ENCODE peak calls at places on chromosome 7, in five cellular contexts. A is A549, T is GM12878, B is H1, D is K562. R is an unnamed sample.

GRCh38 chr7:118152149-118152548 is 31.8 kb upstream of the LSM8 start:
- DNase-seq in D (no peak), B (peak), A (no peak), T (no peak), R (no peak)

GRCh38 chr7:55104707-55105433 is 86.1 kb downstream of the EGFR start:
- DNase-seq in A (no peak), T (no peak), D (no peak), B (no peak), R (no peak)

GRCh38 chr7:128053023-128053422 is 21.8 kb upstream of the LRRC4 start:
- DNase-seq in T (no peak), D (no peak), A (no peak), B (no peak), R (no peak)

GRCh38 chr7:134394046-134394445 is 64.9 kb downstream of the AKR1B1 start:
- DNase-seq in B (no peak), T (no peak), D (no peak), A (no peak), R (no peak)

GRCh38 chr7:138186951-138187351 is 110.7 kb downstream of the AKR1D1 start:
- DNase-seq in T (no peak), D (no peak), A (no peak), B (no peak), R (no peak)

GRCh38 chr7:55476071-55476803 is 96.1 kb downstream of the VOPP1 start:
- DNase-seq in T (no peak), A (no peak), B (no peak), D (no peak), R (no peak)

GRCh38 chr7:126574276-126574675 is 678.5 kb downstream of the GRM8 start:
- DNase-seq in D (no peak), B (no peak), T (no peak), A (peak), R (no peak)

GRCh38 chr7:118844748-118845147 is 620.2 kb downstream of the ANKRD7 start:
- DNase-seq in D (no peak), B (no peak), T (no peak), A (no peak), R (peak)

DNA sequence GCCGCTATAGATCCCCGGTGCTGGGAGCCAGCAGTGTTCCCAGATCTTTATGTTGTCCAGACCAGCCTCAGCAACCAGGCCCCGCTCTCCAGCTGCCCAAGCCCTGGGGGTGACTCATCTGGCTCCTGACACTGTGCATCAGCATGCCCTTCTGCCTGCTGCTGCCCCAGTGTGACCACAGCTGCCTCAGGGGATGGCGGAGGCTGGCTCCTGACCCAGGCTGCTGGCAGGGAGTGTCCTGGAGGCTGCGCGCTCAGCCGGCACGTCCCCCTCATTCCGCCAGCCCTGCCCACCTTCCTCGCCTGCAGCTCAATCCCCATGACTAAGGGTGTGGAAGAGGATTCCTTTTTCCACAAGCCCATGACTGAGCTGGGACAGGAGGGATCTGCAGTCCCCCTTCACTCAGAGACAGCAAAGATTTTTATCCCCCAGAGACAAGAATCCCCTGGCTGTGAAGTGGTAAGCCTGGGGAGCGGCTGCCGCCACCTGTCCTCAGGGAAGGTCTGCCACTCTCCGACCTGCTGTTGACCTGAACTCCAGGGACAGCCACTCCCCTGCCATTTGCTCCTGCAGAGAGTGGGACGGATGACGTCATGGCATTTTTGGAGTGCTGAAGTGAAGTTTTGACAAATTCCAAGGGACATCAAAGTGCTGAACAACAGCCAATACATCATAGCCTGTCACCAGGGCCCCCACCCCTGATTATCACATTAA is 182.8 kb upstream of the BMPER start:
- DNase-seq in D (no peak), B (no peak), A (peak), T (no peak), R (peak)
- TF ChIP-seq HDAC2 in D (no peak), B (no peak), A (no peak), T (no peak), R (no peak)

GRCh38 chr7:15780271-15780670 is 93.8 kb upstream of the MEOX2 start:
- DNase-seq in T (no peak), B (no peak), D (no peak), A (no peak), R (no peak)
- TF ChIP-seq HDAC2 in T (no peak), B (no peak), D (no peak), A (no peak), R (no peak)

GRCh38 chr7:46291064-46291463 is 370.0 kb upstream of the IGFBP3 start:
- DNase-seq in T (peak), B (no peak), D (no peak), A (no peak), R (no peak)
- TF ChIP-seq HDAC2 in T (no peak), B (no peak), D (no peak), A (no peak), R (no peak)

DNA sequence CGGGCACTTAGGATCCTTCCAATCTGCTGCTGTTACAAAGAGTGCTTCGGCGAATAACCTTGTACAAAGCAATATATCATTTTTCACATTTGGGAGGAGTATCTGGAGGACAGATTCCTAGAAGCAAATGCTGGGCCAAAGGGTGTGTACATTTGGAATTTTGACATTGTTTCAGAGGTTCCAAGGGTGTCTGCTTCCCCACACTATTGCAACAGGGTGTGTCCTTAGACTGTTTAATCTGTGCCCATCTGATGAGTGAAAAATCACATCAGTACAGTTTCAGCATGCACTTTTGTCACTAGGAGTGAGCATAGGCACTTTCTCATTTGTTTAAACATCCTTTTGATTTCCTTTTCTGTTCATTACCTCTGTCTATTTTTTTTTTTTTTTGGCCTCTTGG is 8.6 kb upstream of the ELFN1 start:
- DNase-seq in T (no peak), A (no peak), D (no peak), B (no peak), R (no peak)
- TF ChIP-seq HDAC2 in T (no peak), A (no peak), D (no peak), B (no peak), R (no peak)

DNA sequence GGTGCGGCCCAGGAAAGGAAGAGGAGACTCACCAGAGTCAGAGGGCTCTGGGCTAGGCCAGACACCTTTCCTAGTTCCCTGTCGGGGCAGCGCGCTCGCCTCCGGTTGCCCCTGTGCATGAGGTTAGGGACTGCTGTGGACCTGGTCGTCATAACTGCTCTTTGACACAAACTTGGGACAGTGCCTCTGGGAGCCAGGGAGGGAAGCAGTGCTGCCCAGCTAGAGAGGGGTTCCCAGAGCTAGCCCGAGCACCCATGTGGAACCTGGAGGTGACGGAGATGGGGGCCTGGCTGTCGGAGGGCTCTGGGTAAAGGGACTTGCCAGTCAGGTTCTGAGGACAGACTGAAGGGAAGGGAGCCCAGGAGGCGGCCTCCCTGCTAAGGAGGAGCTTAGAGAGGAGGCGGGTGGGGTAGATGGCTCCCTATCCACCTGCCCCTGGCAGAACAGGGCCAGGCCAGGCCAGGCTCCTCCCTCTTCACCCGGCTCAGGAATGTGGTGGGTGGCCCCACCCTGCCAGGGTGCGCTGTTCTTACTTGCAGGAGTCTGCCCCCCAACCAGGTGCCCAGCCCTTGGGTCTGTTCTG is 29.7 kb downstream of the AGAP3 start:
- DNase-seq in T (no peak), A (no peak), B (no peak), D (no peak), R (no peak)
- TF ChIP-seq HDAC2 in T (no peak), A (no peak), B (no peak), D (no peak), R (no peak)

DNA sequence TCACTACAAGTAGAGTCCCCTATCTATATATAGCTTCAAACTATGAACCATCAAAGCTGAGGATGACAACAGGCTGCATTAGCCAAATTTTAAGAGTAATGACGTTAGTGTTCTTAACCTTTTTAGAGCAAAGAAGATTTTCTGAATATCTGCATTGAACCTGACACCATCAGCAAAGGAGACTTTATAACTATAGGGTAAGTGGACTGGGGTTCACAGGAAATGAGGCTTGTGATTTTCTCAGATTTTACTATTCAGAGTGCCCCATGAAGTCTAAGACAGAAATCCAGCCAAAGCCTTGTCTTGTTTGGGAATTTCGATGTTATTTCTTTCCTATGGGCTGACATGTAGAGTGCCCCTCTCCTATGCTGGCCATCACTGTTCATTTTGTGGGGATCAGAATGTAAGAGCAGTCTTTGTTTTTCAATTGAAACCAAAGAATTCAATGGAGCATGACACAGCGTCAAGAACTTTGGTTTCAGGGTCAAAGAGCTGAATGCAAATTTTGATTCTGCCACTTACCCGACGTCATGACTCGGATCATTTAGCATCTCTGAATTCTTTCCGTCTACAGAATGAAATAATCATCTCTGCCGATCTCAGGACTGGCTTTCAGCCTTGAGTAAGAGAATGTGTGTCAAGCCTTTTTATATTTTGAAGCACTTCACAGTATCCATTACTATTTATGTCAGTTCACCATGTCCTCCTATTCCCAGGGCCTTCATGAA is 52.7 kb downstream of the DENND11 start:
- DNase-seq in D (no peak), B (no peak), T (peak), A (no peak), R (no peak)
- TF ChIP-seq HDAC2 in D (no peak), B (no peak), T (no peak), A (no peak), R (no peak)